ENCODE peak calls at places on chromosome 5, in nine cellular contexts. P, G, I, X, D, A, Y, M and L are unnamed samples.
A peak's percentile ranks its signal among the peaks of the same experiment; 100 is the strongest.

GRCh38 chr5:32020271-32020670 is 153.8 kb downstream of the GOLPH3 start:
- DNase-seq in G (no peak), D (peak; percentile 37), A (no peak), M (no peak), X (no peak), I (peak; percentile 16), Y (no peak), P (no peak), L (no peak)

GRCh38 chr5:39520232-39520572 is 95.4 kb upstream of the DAB2 start:
- DNase-seq in M (peak; percentile 29), P (no peak), G (peak; percentile 19), I (no peak), A (no peak), Y (no peak), D (no peak), X (peak; percentile 82), L (no peak)

GRCh38 chr5:163385824-163386223 is 51.6 kb upstream of the CCNG1 start:
- DNase-seq in A (no peak), D (no peak), P (no peak), M (no peak), G (no peak), Y (no peak), X (no peak), I (no peak), L (no peak)

GRCh38 chr5:145980718-145981117 is 44.3 kb downstream of the SH3RF2 start:
- DNase-seq in G (no peak), I (no peak), A (no peak), Y (no peak), X (no peak), P (no peak), D (no peak), M (peak; percentile 17), L (no peak)

GRCh38 chr5:32710335-32710858 is 724 bp upstream of the NPR3 start:
- DNase-seq in I (no peak), A (no peak), Y (peak; percentile 50), G (no peak), X (no peak), D (peak; percentile 20), M (peak; percentile 62), P (peak; percentile 63), L (no peak)

GRCh38 chr5:50967388-50968039 is 301.1 kb downstream of the PARP8 start:
- DNase-seq in Y (no peak), P (no peak), M (no peak), X (no peak), I (peak; percentile 25), A (no peak), D (no peak), G (no peak), L (peak; percentile 11)

GRCh38 chr5:131303537-131303936 is 39.7 kb downstream of the CDC42SE2 start:
- DNase-seq in Y (no peak), I (no peak), G (no peak), X (peak; percentile 48), D (no peak), A (no peak), P (no peak), M (no peak), L (no peak)

GRCh38 chr5:132476853-132477729 is 13.5 kb downstream of the IRF1 start:
- DNase-seq in M (no peak), Y (no peak), I (no peak), X (no peak), A (no peak), P (no peak), D (no peak), G (no peak), L (no peak)

GRCh38 chr5:142104491-142104890 is 4.1 kb upstream of the NDFIP1 start:
- DNase-seq in X (no peak), Y (no peak), D (no peak), G (no peak), A (no peak), P (peak; percentile 33), I (peak; percentile 69), M (no peak), L (no peak)

GRCh38 chr5:173923236-173924104 is 35.3 kb downstream of the CPEB4 start:
- DNase-seq in P (no peak), G (peak; percentile 16), D (no peak), X (no peak), A (no peak), M (no peak), I (no peak), Y (no peak), L (no peak)

GRCh38 chr5:55440188-55440646 is 94.5 kb downstream of the PLPP1 start:
- DNase-seq in P (no peak), Y (no peak), A (no peak), I (no peak), X (no peak), G (peak; percentile 25), D (no peak), M (no peak), L (no peak)

GRCh38 chr5:95620030-95620869 is at the start of gene GPR150:
- DNase-seq in D (peak; percentile 83), G (no peak), A (peak; percentile 15), X (no peak), Y (peak; percentile 57), P (peak; percentile 24), M (peak; percentile 60), I (peak; percentile 64), L (no peak)

GRCh38 chr5:179755022-179755421 is 22.4 kb downstream of the MAML1 start:
- DNase-seq in P (no peak), I (no peak), A (no peak), G (no peak), Y (no peak), X (no peak), M (no peak), D (no peak), L (peak; percentile 33)

GRCh38 chr5:105508519-105508918 is 1945.9 kb upstream of the NUDT12 start:
- DNase-seq in G (no peak), P (no peak), Y (no peak), X (no peak), A (no peak), I (no peak), M (no peak), D (no peak), L (no peak)